ENCODE peak calls at places on chromosomes 16 and 17, in eight cellular contexts. C, W, V, R, T, D, J and H are unnamed samples.

GRCh38 chr17:5500804-5501391 is 14.5 kb downstream of the MIS12 start:
- DNase-seq in C (peak; percentile 94), W (peak; percentile 83), V (peak; percentile 95), R (peak; percentile 67), T (peak; percentile 61), D (peak; percentile 98), J (peak; percentile 98), H (peak; percentile 31)

GRCh38 chr17:72924181-72924580 is 168.3 kb downstream of the SLC39A11 start:
- DNase-seq in C (no peak), W (no peak), V (no peak), R (no peak), T (no peak), D (no peak), J (no peak), H (no peak)

GRCh38 chr17:40699359-40699758 is 4.2 kb downstream of the KRT24 start:
- DNase-seq in C (no peak), W (no peak), V (no peak), R (no peak), T (no peak), D (no peak), J (no peak), H (no peak)

GRCh38 chr16:48831081-48831722 is 221.2 kb upstream of the N4BP1 start:
- DNase-seq in C (no peak), W (no peak), V (no peak), R (no peak), T (peak; percentile 3), D (peak; percentile 72), J (peak; percentile 27), H (no peak)

GRCh38 chr17:78717431-78717980 is 64.6 kb downstream of the CYTH1 start:
- DNase-seq in C (peak; percentile 26), W (no peak), V (no peak), R (no peak), T (peak; percentile 64), D (peak; percentile 55), J (no peak), H (no peak)

GRCh38 chr17:81120149-81120484 is 45.2 kb upstream of the PVALEF start:
- DNase-seq in C (no peak), W (no peak), V (no peak), R (no peak), T (no peak), D (no peak), J (no peak), H (no peak)

GRCh38 chr17:42723636-42724035 is 21.2 kb downstream of the EZH1 start:
- DNase-seq in C (no peak), W (no peak), V (no peak), R (no peak), T (no peak), D (no peak), J (no peak), H (no peak)

GRCh38 chr16:29877266-29877961 is 14.4 kb upstream of the CDIPT start:
- DNase-seq in C (peak; percentile 15), W (no peak), V (peak; percentile 85), R (no peak), T (peak; percentile 63), D (peak; percentile 99), J (peak; percentile 64), H (no peak)

GRCh38 chr16:50857881-50858280 is 116.0 kb downstream of the CYLD start:
- DNase-seq in C (no peak), W (no peak), V (no peak), R (no peak), T (no peak), D (peak; percentile 35), J (no peak), H (no peak)

GRCh38 chr17:18158022-18158600 is 25.5 kb upstream of the ALKBH5 start:
- DNase-seq in C (peak; percentile 85), W (peak; percentile 98), V (peak; percentile 63), R (peak; percentile 91), T (peak; percentile 84), D (peak; percentile 100), J (peak; percentile 81), H (peak; percentile 77)

GRCh38 chr17:19305261-19305660 is 57.3 kb downstream of the B9D1 start:
- DNase-seq in C (no peak), W (no peak), V (no peak), R (no peak), T (no peak), D (no peak), J (no peak), H (no peak)

GRCh38 chr17:19305761-19306159 is 56.8 kb downstream of the B9D1 start:
- DNase-seq in C (no peak), W (no peak), V (no peak), R (no peak), T (no peak), D (no peak), J (no peak), H (no peak)

GRCh38 chr17:19304209-19304608 is 58.3 kb downstream of the B9D1 start:
- DNase-seq in C (peak; percentile 79), W (no peak), V (no peak), R (no peak), T (peak; percentile 31), D (no peak), J (no peak), H (peak; percentile 29)

GRCh38 chr17:19303367-19303776 is 59.2 kb downstream of the B9D1 start:
- DNase-seq in C (no peak), W (no peak), V (no peak), R (no peak), T (no peak), D (no peak), J (no peak), H (no peak)

DNA sequence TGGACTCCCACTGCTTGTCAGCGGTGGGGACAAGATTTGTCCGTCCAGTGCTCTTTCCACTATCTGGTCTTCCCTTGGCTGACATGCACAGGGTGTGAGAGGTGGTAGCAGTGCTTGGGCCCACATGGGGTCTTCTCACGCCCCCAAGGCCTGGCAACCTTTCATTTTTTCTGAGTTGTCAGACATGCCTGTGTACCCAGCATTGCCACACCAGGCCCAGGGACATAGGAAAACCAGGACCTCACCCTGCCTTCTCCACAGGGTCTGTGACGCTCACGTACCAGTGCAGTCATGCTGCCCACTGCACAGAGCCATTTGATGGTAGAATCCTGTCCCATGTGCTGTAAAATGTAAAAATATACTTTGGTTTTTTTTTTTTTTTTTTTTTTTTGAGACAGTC is 57.8 kb downstream of the B9D1 start:
- DNase-seq in C (no peak), W (no peak), V (no peak), R (no peak), T (no peak), D (no peak), J (no peak), H (no peak)
- H3K4me1 ChIP-seq in C (peaks cover 5% of the 10 kb centered on the region), W (peaks cover 60% of the 10 kb centered on the region), V (peaks cover 4% of the 10 kb centered on the region), R (peaks cover 22% of the 10 kb centered on the region), T (no peaks in the 10 kb centered on the region), D (no peaks in the 10 kb centered on the region), J (peaks cover 4% of the 10 kb centered on the region), H (no peaks in the 10 kb centered on the region)

GRCh38 chr16:82340531-82340930 is 170.5 kb upstream of the MPHOSPH6 start:
- DNase-seq in C (no peak), W (no peak), V (no peak), R (no peak), T (no peak), D (no peak), J (no peak), H (no peak)

GRCh38 chr16:82341146-82341669 is 171.2 kb upstream of the MPHOSPH6 start:
- DNase-seq in C (no peak), W (no peak), V (no peak), R (no peak), T (no peak), D (no peak), J (no peak), H (no peak)

GRCh38 chr16:82345318-82345717 is 175.3 kb upstream of the MPHOSPH6 start:
- DNase-seq in C (no peak), W (no peak), V (no peak), R (no peak), T (no peak), D (no peak), J (no peak), H (no peak)

GRCh38 chr16:82344157-82344556 is 174.1 kb upstream of the MPHOSPH6 start:
- DNase-seq in C (no peak), W (no peak), V (no peak), R (no peak), T (no peak), D (no peak), J (peak; percentile 24), H (no peak)
- H3K4me1 ChIP-seq in C (no peaks in the 10 kb centered on the region), W (no peaks in the 10 kb centered on the region), V (no peaks in the 10 kb centered on the region), R (no peaks in the 10 kb centered on the region), T (no peaks in the 10 kb centered on the region), D (no peaks in the 10 kb centered on the region), J (no peaks in the 10 kb centered on the region), H (no peaks in the 10 kb centered on the region)

GRCh38 chr17:50146927-50147640 is 3.4 kb downstream of the PPP1R9B start:
- DNase-seq in C (no peak), W (no peak), V (no peak), R (no peak), T (no peak), D (no peak), J (no peak), H (no peak)

GRCh38 chr17:50144346-50144745 is 6.1 kb downstream of the PPP1R9B start:
- DNase-seq in C (no peak), W (no peak), V (no peak), R (no peak), T (no peak), D (no peak), J (no peak), H (no peak)

GRCh38 chr17:50144845-50145531 is 5.5 kb downstream of the PPP1R9B start:
- DNase-seq in C (no peak), W (no peak), V (no peak), R (no peak), T (no peak), D (no peak), J (no peak), H (no peak)

GRCh38 chr17:50146230-50146926 is 4.1 kb downstream of the PPP1R9B start:
- DNase-seq in C (no peak), W (no peak), V (no peak), R (no peak), T (no peak), D (no peak), J (no peak), H (no peak)

GRCh38 chr17:50145532-50146229 is 4.8 kb downstream of the PPP1R9B start:
- DNase-seq in C (no peak), W (no peak), V (no peak), R (no peak), T (no peak), D (no peak), J (no peak), H (no peak)
- H3K4me1 ChIP-seq in C (peaks cover 22% of the 10 kb centered on the region), W (peaks cover 62% of the 10 kb centered on the region), V (peaks cover 15% of the 10 kb centered on the region), R (peaks cover 74% of the 10 kb centered on the region), T (peaks cover 41% of the 10 kb centered on the region), D (peaks cover 28% of the 10 kb centered on the region), J (peaks cover 10% of the 10 kb centered on the region), H (peaks cover 21% of the 10 kb centered on the region)

GRCh38 chr16:1691956-1692355 is 13.9 kb downstream of the JPT2 start:
- DNase-seq in C (peak; percentile 77), W (no peak), V (no peak), R (no peak), T (peak; percentile 86), D (no peak), J (no peak), H (no peak)

GRCh38 chr16:1690810-1691209 is 12.7 kb downstream of the JPT2 start:
- DNase-seq in C (no peak), W (no peak), V (no peak), R (no peak), T (no peak), D (no peak), J (no peak), H (no peak)

GRCh38 chr16:1688807-1689560 is 10.9 kb downstream of the JPT2 start:
- DNase-seq in C (no peak), W (no peak), V (no peak), R (no peak), T (peak; percentile 93), D (no peak), J (no peak), H (peak; percentile 39)

GRCh38 chr16:1689853-1690252 is 11.8 kb downstream of the JPT2 start:
- DNase-seq in C (no peak), W (no peak), V (no peak), R (no peak), T (no peak), D (no peak), J (no peak), H (no peak)

GRCh38 chr16:1691276-1691675 is 13.2 kb downstream of the JPT2 start:
- DNase-seq in C (peak; percentile 59), W (no peak), V (no peak), R (no peak), T (peak; percentile 52), D (no peak), J (no peak), H (no peak)
- H3K4me1 ChIP-seq in C (peaks cover 10% of the 10 kb centered on the region), W (peaks cover 5% of the 10 kb centered on the region), V (no peaks in the 10 kb centered on the region), R (no peaks in the 10 kb centered on the region), T (peaks cover 68% of the 10 kb centered on the region), D (no peaks in the 10 kb centered on the region), J (no peaks in the 10 kb centered on the region), H (no peaks in the 10 kb centered on the region)